ENCODE peak calls at places on chromosomes 6 and 20, in six cellular contexts. One of them, this sample, is unnamed.

GRCh38 chr6:112066606-112067005 is 12.7 kb downstream of the CCN6 start:
- DNase-seq in H1: no peak
- DNase-seq in neuronal stem cell: no peak
- DNase-seq in IMR-90: no peak
- DNase-seq in H9: no peak
- DNase-seq in trophoblast cell: peak
- DNase-seq in this sample: no peak

GRCh38 chr6:135163440-135163738 is 17.7 kb upstream of the MYB start:
- DNase-seq in IMR-90: no peak
- DNase-seq in H9: no peak
- DNase-seq in trophoblast cell: no peak
- DNase-seq in H1: no peak
- DNase-seq in neuronal stem cell: no peak
- DNase-seq in this sample: no peak

GRCh38 chr6:139983555-139984276 is 609.3 kb upstream of the CITED2 start:
- DNase-seq in IMR-90: peak
- DNase-seq in neuronal stem cell: no peak
- DNase-seq in H9: no peak
- DNase-seq in H1: no peak
- DNase-seq in trophoblast cell: peak
- DNase-seq in this sample: peak

GRCh38 chr6:30885481-30885998 is 1.2 kb downstream of the DDR1 start:
- DNase-seq in H9: peak
- DNase-seq in trophoblast cell: peak
- DNase-seq in H1: no peak
- DNase-seq in neuronal stem cell: peak
- DNase-seq in IMR-90: peak
- DNase-seq in this sample: peak

GRCh38 chr6:116633685-116634084 is 17.4 kb downstream of the RSPH4A start:
- DNase-seq in IMR-90: no peak
- DNase-seq in H1: no peak
- DNase-seq in neuronal stem cell: no peak
- DNase-seq in trophoblast cell: no peak
- DNase-seq in H9: peak
- DNase-seq in this sample: no peak

GRCh38 chr20:53750827-53751393 is 157.3 kb upstream of the ZNF217 start:
- DNase-seq in IMR-90: peak
- DNase-seq in H9: no peak
- DNase-seq in H1: no peak
- DNase-seq in trophoblast cell: peak
- DNase-seq in neuronal stem cell: no peak
- DNase-seq in this sample: peak

GRCh38 chr20:48634641-48635040 is 193.2 kb downstream of the PREX1 start:
- DNase-seq in H1: no peak
- DNase-seq in IMR-90: no peak
- DNase-seq in neuronal stem cell: no peak
- DNase-seq in H9: no peak
- DNase-seq in trophoblast cell: no peak
- DNase-seq in this sample: no peak

GRCh38 chr20:63443606-63444395 is 28.7 kb downstream of the KCNQ2 start:
- DNase-seq in H9: no peak
- DNase-seq in IMR-90: no peak
- DNase-seq in neuronal stem cell: no peak
- DNase-seq in trophoblast cell: no peak
- DNase-seq in H1: no peak
- DNase-seq in this sample: no peak

GRCh38 chr6:119881416-119881815 is 531.9 kb upstream of the MAN1A1 start:
- DNase-seq in neuronal stem cell: no peak
- DNase-seq in trophoblast cell: no peak
- DNase-seq in H1: no peak
- DNase-seq in IMR-90: no peak
- DNase-seq in H9: no peak
- DNase-seq in this sample: peak

DNA sequence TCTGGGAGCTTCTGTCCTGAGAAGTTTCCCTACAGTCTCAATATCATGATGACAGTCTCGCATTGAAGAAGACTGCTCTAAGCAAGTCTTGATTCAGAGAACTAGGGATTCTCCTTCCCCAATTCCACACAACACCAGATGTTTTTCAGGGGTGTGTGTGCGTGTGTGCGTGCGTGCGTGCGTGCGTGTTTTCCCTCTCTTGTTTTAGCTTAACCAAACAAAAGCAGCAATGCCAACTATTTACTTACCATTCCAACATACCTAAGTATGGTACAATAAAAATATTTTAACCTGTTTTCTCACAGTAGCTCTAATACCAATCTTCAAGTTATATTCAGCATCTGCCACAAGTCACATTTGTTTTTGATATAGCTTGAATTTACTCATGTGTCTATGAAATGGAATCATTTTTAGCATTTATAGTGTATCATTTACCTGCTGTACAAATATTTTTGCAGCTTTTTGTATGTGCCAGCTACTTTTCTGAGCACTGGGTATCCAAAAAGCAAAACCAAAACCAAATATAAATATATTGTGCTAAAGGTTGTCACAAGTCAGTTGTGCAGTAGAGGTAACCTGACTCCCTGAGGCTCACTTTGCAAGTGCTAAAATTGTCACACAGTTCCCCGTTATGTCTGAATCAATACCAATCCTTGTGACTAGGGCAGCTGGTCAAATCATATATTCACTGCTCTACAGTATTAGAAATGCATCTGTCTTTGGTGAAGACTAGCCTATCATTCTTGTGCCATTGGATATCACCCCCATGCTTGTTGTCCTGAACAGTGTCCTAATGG is 21.7 kb upstream of the MYLIP start:
- DNase-seq in trophoblast cell: no peak
- DNase-seq in H9: no peak
- DNase-seq in IMR-90: no peak
- DNase-seq in neuronal stem cell: no peak
- DNase-seq in H1: no peak
- DNase-seq in this sample: no peak
- H4K91ac ChIP-seq in trophoblast cell: no peak
- H4K91ac ChIP-seq in H9: no peak
- H4K91ac ChIP-seq in IMR-90: no peak
- H4K91ac ChIP-seq in neuronal stem cell: no peak
- H4K91ac ChIP-seq in H1: no peak
- H4K91ac ChIP-seq in this sample: no peak

DNA sequence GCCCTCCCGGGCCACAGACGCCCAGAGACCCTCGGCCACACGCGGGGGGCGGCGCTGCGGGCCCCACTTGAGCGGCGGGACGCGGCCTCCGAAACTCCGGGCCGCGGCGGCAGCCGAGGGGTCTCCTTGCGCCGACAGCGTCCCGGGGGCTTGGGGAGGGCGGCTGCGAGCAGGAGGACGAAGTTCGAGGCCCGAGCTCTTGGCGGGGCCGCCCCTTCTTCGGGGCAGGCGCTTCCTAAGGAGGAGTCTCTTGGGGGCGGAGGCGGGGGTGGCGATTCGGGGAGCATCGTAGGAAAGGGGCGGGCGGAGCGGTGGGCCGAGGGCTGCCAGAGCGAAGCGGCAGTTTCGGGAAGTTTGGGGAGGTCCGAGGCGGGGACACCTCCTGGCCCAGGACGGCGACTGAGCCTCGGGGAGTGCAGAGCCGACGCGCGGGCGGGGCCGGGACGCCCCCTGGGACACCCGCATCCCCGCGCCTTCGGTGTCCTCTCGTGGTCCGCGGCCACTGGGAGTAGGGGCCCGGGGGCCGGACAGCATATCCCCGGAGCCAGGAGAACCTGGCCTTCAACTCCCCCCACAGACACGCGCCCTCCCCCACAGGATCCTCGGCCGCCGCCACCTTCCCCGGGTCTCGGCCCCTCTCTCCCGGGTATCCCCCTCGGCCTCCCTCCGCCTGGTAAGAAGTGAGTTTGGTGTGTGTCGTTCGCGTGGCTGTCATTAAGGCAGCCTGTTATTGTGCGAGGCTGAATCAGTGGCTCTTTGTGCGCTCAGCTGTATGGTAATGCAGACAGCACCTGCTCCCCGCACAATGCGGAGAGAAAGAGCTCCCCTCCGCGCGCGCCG is 613 bp upstream of the DLL1 start:
- DNase-seq in neuronal stem cell: peak
- DNase-seq in trophoblast cell: peak
- DNase-seq in IMR-90: no peak
- DNase-seq in H1: peak
- DNase-seq in H9: peak
- DNase-seq in this sample: no peak
- H4K91ac ChIP-seq in neuronal stem cell: no peak
- H4K91ac ChIP-seq in trophoblast cell: peak
- H4K91ac ChIP-seq in IMR-90: no peak
- H4K91ac ChIP-seq in H1: no peak
- H4K91ac ChIP-seq in H9: no peak
- H4K91ac ChIP-seq in this sample: no peak

GRCh38 chr20:54849741-54850140 is 374.3 kb downstream of the DOK5 start:
- DNase-seq in H9: no peak
- DNase-seq in neuronal stem cell: no peak
- DNase-seq in H1: no peak
- DNase-seq in IMR-90: no peak
- DNase-seq in trophoblast cell: no peak
- DNase-seq in this sample: no peak

GRCh38 chr20:54848984-54849538 is 373.7 kb downstream of the DOK5 start:
- DNase-seq in H9: no peak
- DNase-seq in H1: no peak
- DNase-seq in trophoblast cell: no peak
- DNase-seq in neuronal stem cell: no peak
- DNase-seq in IMR-90: no peak
- DNase-seq in this sample: no peak

GRCh38 chr20:54844346-54844745 is 369.0 kb downstream of the DOK5 start:
- DNase-seq in H1: no peak
- DNase-seq in trophoblast cell: no peak
- DNase-seq in IMR-90: no peak
- DNase-seq in neuronal stem cell: no peak
- DNase-seq in H9: no peak
- DNase-seq in this sample: no peak

GRCh38 chr20:54846948-54847347 is 371.6 kb downstream of the DOK5 start:
- DNase-seq in neuronal stem cell: no peak
- DNase-seq in trophoblast cell: no peak
- DNase-seq in H1: no peak
- DNase-seq in H9: no peak
- DNase-seq in IMR-90: no peak
- DNase-seq in this sample: no peak

GRCh38 chr20:54848262-54848661 is 372.9 kb downstream of the DOK5 start:
- DNase-seq in H1: no peak
- DNase-seq in H9: no peak
- DNase-seq in IMR-90: no peak
- DNase-seq in trophoblast cell: no peak
- DNase-seq in neuronal stem cell: no peak
- DNase-seq in this sample: no peak
- H4K91ac ChIP-seq in H1: no peak
- H4K91ac ChIP-seq in H9: no peak
- H4K91ac ChIP-seq in IMR-90: no peak
- H4K91ac ChIP-seq in trophoblast cell: no peak
- H4K91ac ChIP-seq in neuronal stem cell: no peak
- H4K91ac ChIP-seq in this sample: no peak

GRCh38 chr6:6775074-6775473 is 186.6 kb downstream of the LY86 start:
- DNase-seq in IMR-90: no peak
- DNase-seq in H9: no peak
- DNase-seq in H1: no peak
- DNase-seq in neuronal stem cell: no peak
- DNase-seq in trophoblast cell: no peak
- DNase-seq in this sample: no peak
- H4K91ac ChIP-seq in IMR-90: no peak
- H4K91ac ChIP-seq in H9: no peak
- H4K91ac ChIP-seq in H1: no peak
- H4K91ac ChIP-seq in neuronal stem cell: no peak
- H4K91ac ChIP-seq in trophoblast cell: no peak
- H4K91ac ChIP-seq in this sample: no peak

This sample was measured in mesenchymal stem cell.